ENCODE peak calls at places on chromosome 11, in four cellular contexts. One of them, this sample, is unnamed.
A peak's percentile ranks its signal among the peaks of the same experiment; 100 is the strongest.

GRCh38 chr11:48210052-48210451 is 6.6 kb upstream of the OR4B1 start:
- DNase-seq in left cardiac atrium: no peak
- DNase-seq in nucleus accumbens: no peak
- DNase-seq in hepatocyte: no peak
- DNase-seq in this sample: no peak

GRCh38 chr11:4607111-4607510 is 920 bp downstream of the TRIM68 start:
- DNase-seq in left cardiac atrium: no peak
- DNase-seq in nucleus accumbens: no peak
- DNase-seq in hepatocyte: no peak
- DNase-seq in this sample: no peak

GRCh38 chr11:112129656-112130055 is 34.2 kb downstream of the IL18 start:
- DNase-seq in left cardiac atrium: no peak
- DNase-seq in nucleus accumbens: no peak
- DNase-seq in hepatocyte: no peak
- DNase-seq in this sample: no peak

GRCh38 chr11:65150513-65151271 is 16.4 kb upstream of the SYVN1 start:
- DNase-seq in left cardiac atrium: peak; percentile 89
- DNase-seq in nucleus accumbens: no peak
- DNase-seq in hepatocyte: peak; percentile 84
- DNase-seq in this sample: peak; percentile 68

GRCh38 chr11:2093575-2094353 is 45.4 kb downstream of the IGF2 start:
- DNase-seq in left cardiac atrium: peak; percentile 77
- DNase-seq in nucleus accumbens: no peak
- DNase-seq in hepatocyte: no peak
- DNase-seq in this sample: no peak

GRCh38 chr11:64762916-64763803 is 3.4 kb upstream of the PYGM start:
- DNase-seq in left cardiac atrium: peak; percentile 25
- DNase-seq in nucleus accumbens: peak; percentile 40
- DNase-seq in hepatocyte: no peak
- DNase-seq in this sample: no peak

GRCh38 chr11:94655291-94655690 is 88.1 kb downstream of the PIWIL4 start:
- DNase-seq in left cardiac atrium: no peak
- DNase-seq in nucleus accumbens: no peak
- DNase-seq in hepatocyte: no peak
- DNase-seq in this sample: no peak

GRCh38 chr11:66967670-66968425 is 7.3 kb upstream of the C11orf86 start:
- DNase-seq in left cardiac atrium: peak; percentile 46
- DNase-seq in nucleus accumbens: no peak
- DNase-seq in hepatocyte: no peak
- DNase-seq in this sample: peak; percentile 75

GRCh38 chr11:129853508-129854228 is 38.0 kb downstream of the TMEM45B start:
- DNase-seq in left cardiac atrium: peak; percentile 42
- DNase-seq in nucleus accumbens: no peak
- DNase-seq in hepatocyte: peak; percentile 89
- DNase-seq in this sample: no peak

This sample was measured in GM04503.